ENCODE peak calls at places on chromosomes 7 and 10, in five cellular contexts. P, N, X, U and F are unnamed samples.

GRCh38 chr7:604038-604883 is 84.6 kb upstream of the PDGFA start:
- DNase-seq in P (no peak), N (peak; percentile 54), X (no peak), U (no peak), F (no peak)

GRCh38 chr7:80335473-80336232 is 176.2 kb downstream of the GNAT3 start:
- DNase-seq in P (no peak), N (peak; percentile 84), X (peak; percentile 5), U (peak; percentile 87), F (no peak)

GRCh38 chr10:7706534-7707073 is 3.5 kb downstream of the ITIH2 start:
- DNase-seq in P (no peak), N (no peak), X (no peak), U (no peak), F (no peak)

GRCh38 chr7:55366461-55367138 is 1.5 kb downstream of the LANCL2 start:
- DNase-seq in P (no peak), N (no peak), X (peak; percentile 19), U (peak; percentile 35), F (peak; percentile 46)

GRCh38 chr7:42494722-42495121 is 257.7 kb upstream of the GLI3 start:
- DNase-seq in P (no peak), N (no peak), X (no peak), U (no peak), F (no peak)

GRCh38 chr10:91090761-91091529 is 129.5 kb upstream of the PCGF5 start:
- DNase-seq in P (no peak), N (no peak), X (no peak), U (no peak), F (no peak)

GRCh38 chr7:91247497-91247896 is 16.7 kb upstream of the FZD1 start:
- DNase-seq in P (no peak), N (no peak), X (no peak), U (no peak), F (no peak)

GRCh38 chr7:26583094-26583493 is 281.3 kb downstream of the SKAP2 start:
- DNase-seq in P (no peak), N (no peak), X (no peak), U (no peak), F (no peak)

GRCh38 chr7:45897042-45897690 is 8.9 kb downstream of the IGFBP1 start:
- DNase-seq in P (no peak), N (peak; percentile 70), X (no peak), U (peak; percentile 20), F (no peak)

GRCh38 chr7:137847418-137848050 is 760 bp upstream of the DGKI start:
- DNase-seq in P (no peak), N (no peak), X (no peak), U (no peak), F (no peak)

GRCh38 chr10:66877359-66877758 is 48.5 kb upstream of the LRRTM3 start:
- DNase-seq in P (no peak), N (no peak), X (no peak), U (no peak), F (no peak)

GRCh38 chr10:88045544-88046415 is 182.4 kb downstream of the PTEN start:
- DNase-seq in P (peak; percentile 50), N (peak; percentile 20), X (no peak), U (no peak), F (no peak)